ENCODE peak calls at places on chromosomes 3 and 15, in four cellular contexts. S, X, Z and O are unnamed samples.

GRCh38 chr15:32849769-32850668 is 132.2 kb downstream of the GREM1 start:
- DNase-seq in S (peak), X (peak), Z (peak), O (no peak)

GRCh38 chr15:93467327-93467726 is 378.3 kb upstream of the RGMA start:
- DNase-seq in S (no peak), X (no peak), Z (no peak), O (no peak)

GRCh38 chr15:81893182-81893833 is 152.5 kb downstream of the MEX3B start:
- DNase-seq in S (no peak), X (no peak), Z (no peak), O (no peak)

GRCh38 chr3:12288466-12289129 is at the start of gene PPARG:
- DNase-seq in S (peak), X (no peak), Z (no peak), O (peak)

GRCh38 chr3:52268036-52268435 is 10.4 kb downstream of the WDR82 start:
- DNase-seq in S (no peak), X (no peak), Z (no peak), O (no peak)

GRCh38 chr3:22960326-22960984 is 242.7 kb upstream of the UBE2E2 start:
- DNase-seq in S (peak), X (peak), Z (peak), O (peak)

GRCh38 chr15:100740105-100740504 is 137.7 kb downstream of the ASB7 start:
- DNase-seq in S (no peak), X (peak), Z (no peak), O (no peak)

GRCh38 chr15:57406040-57406772 is 29.9 kb downstream of the CGNL1 start:
- DNase-seq in S (peak), X (peak), Z (no peak), O (no peak)

GRCh38 chr15:92393287-92393993 is at the start of gene ST8SIA2:
- DNase-seq in S (no peak), X (no peak), Z (peak), O (no peak)

GRCh38 chr15:28984421-28985375 is 98.9 kb downstream of the APBA2 start:
- DNase-seq in S (peak), X (peak), Z (no peak), O (no peak)

DNA sequence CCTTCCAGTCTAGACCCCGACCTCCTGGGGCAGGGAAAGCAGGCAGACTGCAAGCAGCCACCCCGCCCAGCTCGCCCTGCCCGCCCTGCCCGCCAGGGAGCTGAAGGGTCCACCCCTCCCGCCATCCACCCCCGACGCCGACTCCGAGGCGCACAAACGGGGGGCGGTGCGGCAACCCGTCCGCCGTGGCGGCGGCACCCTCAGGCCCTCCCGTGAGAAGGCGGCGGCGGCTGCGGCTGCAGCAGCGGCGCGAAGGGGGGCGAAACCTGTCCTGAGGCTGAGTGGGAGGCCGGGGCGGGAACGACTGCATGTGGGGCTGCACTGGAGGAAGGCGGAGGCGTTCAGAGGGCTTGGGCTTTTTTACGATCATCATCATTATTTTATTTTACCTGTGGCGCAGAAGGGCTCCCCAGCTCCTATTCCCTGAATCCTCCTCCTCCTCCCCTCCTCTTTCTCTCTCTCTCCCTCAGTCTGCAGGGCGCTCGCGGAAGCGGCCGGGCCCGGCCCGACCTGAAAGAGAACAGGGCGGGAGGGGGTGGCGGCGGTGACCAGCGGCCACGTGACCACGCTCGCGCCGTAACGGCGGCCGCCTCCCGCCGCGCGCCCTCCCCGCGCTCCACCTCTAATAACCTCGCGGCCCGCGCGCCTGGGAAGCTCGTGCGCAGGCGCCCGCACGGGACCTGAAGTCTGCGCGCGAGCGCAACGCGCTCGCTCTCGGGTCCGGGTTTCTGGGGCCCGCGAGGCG is at the start of gene TBC1D5:
- DNase-seq in S (peak), X (peak), Z (peak), O (peak)
- TF ChIP-seq CTCF in S (no peak), X (no peak), Z (no peak), O (no peak)

GRCh38 chr3:173397161-173398110 is at the start of gene NLGN1:
- DNase-seq in S (peak), X (peak), Z (peak), O (peak)
- TF ChIP-seq CTCF in S (peak), X (peak), Z (no peak), O (no peak)

DNA sequence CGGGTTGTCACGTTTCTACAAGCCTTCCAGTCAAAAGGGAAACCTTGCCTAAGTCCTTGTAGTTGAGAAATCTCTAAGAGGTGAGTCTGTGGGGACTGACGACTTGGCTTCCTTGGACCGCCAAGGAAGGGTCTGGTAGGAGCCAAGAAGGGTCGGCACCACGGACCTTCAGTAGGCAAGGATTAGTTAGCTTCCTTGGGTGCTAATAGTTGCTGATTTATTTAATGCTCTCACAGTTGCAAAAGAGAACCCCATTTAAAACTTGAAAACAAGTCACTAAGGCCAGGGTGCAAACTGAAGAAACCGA is 360 bp upstream of the LCMT2 start:
- DNase-seq in S (no peak), X (no peak), Z (no peak), O (no peak)
- TF ChIP-seq CTCF in S (no peak), X (no peak), Z (no peak), O (no peak)

GRCh38 chr3:40719660-40720287 is 195.0 kb downstream of the ZNF621 start:
- DNase-seq in S (peak), X (no peak), Z (peak), O (peak)
- TF ChIP-seq CTCF in S (peak), X (no peak), Z (peak), O (no peak)

GRCh38 chr3:67357610-67358458 is 296.6 kb downstream of the SUCLG2 start:
- DNase-seq in S (peak), X (peak), Z (peak), O (peak)
- TF ChIP-seq CTCF in S (peak), X (peak), Z (peak), O (peak)

GRCh38 chr3:142223282-142223681 is 2.1 kb downstream of the GK5 start:
- DNase-seq in S (no peak), X (no peak), Z (no peak), O (no peak)

GRCh38 chr3:142228964-142229363 is 3.6 kb upstream of the GK5 start:
- DNase-seq in S (no peak), X (no peak), Z (no peak), O (peak)

GRCh38 chr3:142225885-142226215 is 465 bp upstream of the GK5 start:
- DNase-seq in S (no peak), X (no peak), Z (no peak), O (no peak)

GRCh38 chr3:142224482-142225072 is 808 bp downstream of the GK5 start:
- DNase-seq in S (peak), X (no peak), Z (no peak), O (no peak)

GRCh38 chr3:142226474-142226873 is 1.1 kb upstream of the GK5 start:
- DNase-seq in S (peak), X (no peak), Z (peak), O (no peak)
- TF ChIP-seq CTCF in S (peak), X (peak), Z (no peak), O (no peak)

DNA sequence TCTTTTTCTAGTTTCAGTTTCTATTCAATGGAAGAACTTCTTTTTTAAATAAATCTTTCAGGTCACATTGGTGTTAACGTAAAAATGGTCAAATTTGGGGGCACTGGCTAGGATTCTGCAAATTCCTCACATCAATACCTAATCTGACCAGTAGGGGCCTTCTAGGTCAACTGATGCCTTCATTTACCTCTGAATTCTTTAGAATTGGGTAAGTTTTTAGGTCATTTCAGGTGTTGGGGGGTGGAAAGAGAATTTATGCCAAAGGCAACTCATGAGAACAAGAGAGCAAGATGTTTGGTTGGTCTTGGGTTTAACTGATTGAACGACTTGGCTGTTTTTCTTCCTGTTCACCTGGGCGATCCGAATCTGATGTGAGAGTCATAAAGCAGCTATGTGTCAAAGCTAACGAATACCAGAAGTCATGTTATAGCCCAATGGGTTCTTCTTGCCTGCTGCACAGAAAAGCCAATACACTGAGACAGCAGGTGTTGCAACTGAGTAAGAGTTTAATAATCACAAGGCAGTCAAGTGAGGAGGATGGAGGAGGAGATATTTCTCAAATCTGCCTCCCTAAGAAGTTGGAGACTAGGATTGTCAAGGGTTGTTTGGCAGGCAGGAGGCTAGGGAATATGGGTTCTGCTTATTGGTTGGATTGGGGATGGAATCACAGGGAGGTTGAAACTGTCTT is 15.3 kb downstream of the LRRC49 start:
- DNase-seq in S (no peak), X (no peak), Z (no peak), O (no peak)
- TF ChIP-seq CTCF in S (peak), X (no peak), Z (peak), O (peak)

DNA sequence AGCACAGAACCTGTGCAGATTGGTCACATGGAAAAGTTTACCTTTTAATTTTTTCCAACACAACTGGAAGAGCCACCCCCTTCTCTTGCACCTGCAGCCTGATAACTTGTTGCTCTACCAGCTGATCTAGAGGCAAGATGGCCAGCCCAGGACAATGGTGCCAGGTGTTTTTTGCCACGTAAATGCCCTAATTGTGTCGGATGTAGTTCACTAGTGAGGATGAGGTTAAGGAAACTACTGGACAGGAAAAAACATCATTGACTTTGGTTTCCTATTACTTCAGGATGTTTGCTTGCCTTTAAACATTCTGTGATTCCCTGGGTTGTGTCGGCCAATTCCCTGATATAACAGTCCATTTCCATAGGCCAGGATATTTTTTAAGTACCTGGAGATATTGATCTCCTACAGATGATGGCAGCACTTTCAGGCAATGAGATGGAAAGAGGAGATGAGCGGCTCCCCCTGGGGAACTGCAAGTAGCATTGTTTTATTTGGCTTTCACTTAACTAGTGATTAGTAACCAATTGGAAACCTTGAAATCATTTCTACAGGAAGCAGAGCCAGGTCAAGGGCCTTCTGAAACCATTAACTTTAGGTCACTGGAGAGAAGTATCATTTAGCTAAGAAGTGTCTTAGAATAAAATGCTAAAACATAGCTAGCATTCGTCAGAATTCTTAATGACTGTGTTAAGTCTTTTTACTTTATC is 72.5 kb downstream of the OSBPL10 start:
- DNase-seq in S (peak), X (peak), Z (no peak), O (peak)
- TF ChIP-seq CTCF in S (peak), X (no peak), Z (no peak), O (no peak)

DNA sequence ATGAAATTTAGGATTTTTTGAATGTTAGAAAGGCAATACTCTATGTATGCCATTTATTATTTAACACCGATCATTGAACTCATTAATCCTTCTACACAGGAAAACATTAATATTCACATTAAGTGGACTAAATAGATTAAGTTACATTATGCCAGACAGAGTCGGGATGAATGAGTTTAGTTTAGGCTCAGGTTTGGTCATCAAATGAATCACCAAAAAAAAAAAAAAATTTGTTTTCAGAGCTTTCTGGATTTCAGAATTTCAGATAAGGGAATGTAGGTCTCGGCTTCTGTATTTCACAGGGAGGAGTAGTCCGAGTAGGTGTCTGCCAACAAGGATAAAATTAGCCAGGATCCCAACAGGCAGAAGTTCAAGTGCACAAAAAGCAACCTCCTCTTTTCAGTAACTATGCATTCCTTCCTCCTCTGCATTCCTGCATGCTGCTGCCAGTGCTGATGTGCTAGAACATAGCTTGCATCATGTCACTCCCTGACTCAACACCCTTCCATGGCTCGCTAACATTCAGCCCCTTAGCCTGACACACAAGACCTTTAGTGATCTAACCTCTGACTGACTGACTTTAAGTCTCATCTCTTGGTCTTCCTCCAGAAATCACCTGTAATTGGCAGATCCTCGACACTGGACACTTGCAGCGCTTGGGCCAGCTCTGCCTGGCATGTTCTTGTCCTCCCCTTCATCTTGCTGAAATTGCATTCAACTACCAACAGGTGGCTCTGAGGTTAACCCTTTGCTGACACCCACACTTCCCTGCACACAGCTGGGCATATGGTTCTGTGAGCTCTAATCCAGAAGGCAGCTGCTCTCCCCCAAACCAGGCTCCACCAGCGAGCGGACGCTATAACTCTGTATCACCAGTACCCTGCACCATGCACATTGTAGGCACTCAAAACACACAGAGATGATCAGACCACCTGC is 145.4 kb upstream of the PROK2 start:
- DNase-seq in S (peak), X (peak), Z (peak), O (peak)
- TF ChIP-seq CTCF in S (peak), X (no peak), Z (no peak), O (peak)

GRCh38 chr3:56917740-56918568 is 116.2 kb upstream of the ARHGEF3 start:
- DNase-seq in S (no peak), X (no peak), Z (no peak), O (no peak)

GRCh38 chr3:56917337-56917697 is 115.6 kb upstream of the ARHGEF3 start:
- DNase-seq in S (no peak), X (no peak), Z (no peak), O (no peak)

GRCh38 chr3:56919797-56920195 is 118.0 kb upstream of the ARHGEF3 start:
- DNase-seq in S (no peak), X (no peak), Z (no peak), O (no peak)

GRCh38 chr3:56916697-56917336 is 115.1 kb upstream of the ARHGEF3 start:
- DNase-seq in S (no peak), X (no peak), Z (no peak), O (no peak)

DNA sequence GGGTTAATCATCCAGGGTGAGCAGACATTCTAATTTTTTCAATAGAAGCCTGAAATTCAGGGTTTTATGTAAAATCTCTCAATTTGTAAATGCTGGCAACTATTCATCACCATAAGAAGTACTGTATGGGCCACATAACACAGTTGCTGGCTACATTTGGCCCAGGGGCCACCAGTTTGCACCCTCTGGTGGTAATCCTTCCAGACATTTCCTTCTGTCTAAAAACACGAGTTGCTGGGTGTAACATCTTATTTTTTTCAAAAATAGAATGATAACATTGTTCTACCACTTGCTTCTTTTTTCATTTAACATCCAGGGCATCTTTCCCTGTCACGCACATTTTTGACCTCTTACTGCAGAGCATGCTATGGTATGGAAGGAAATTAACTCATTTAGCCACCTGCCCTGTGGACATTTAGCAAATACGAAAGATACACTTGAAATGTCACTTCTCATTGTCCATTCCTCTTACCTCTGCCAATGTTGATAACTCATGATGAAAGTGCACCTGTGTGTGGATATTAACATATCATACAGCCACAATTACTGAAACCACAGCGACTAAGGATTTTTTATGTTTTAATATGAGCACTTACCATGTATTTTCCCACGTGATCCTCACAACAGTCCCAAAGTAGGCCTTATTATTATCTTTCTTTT is 117.5 kb upstream of the ARHGEF3 start:
- DNase-seq in S (no peak), X (no peak), Z (no peak), O (no peak)
- TF ChIP-seq CTCF in S (peak), X (no peak), Z (no peak), O (no peak)